ENCODE peak calls at places on chromosomes 11 and 22, in five cellular contexts. Q, M, X, V and L are unnamed samples.

GRCh38 chr22:49807780-49808708 is 19.6 kb downstream of the BRD1 start:
- DNase-seq in Q (no peak), M (peak; percentile 49), X (no peak), V (no peak), L (no peak)

GRCh38 chr11:13120691-13121090 is 111.6 kb downstream of the RASSF10 start:
- DNase-seq in Q (peak; percentile 48), M (no peak), X (peak; percentile 92), V (peak; percentile 82), L (no peak)

GRCh38 chr11:71499546-71499945 is 27.5 kb upstream of the KRTAP5-7 start:
- DNase-seq in Q (no peak), M (no peak), X (no peak), V (no peak), L (no peak)

GRCh38 chr11:77202941-77203900 is 75.2 kb downstream of the MYO7A start:
- DNase-seq in Q (no peak), M (no peak), X (no peak), V (no peak), L (no peak)

GRCh38 chr22:45053094-45053493 is 43.3 kb upstream of the PHF21B start:
- DNase-seq in Q (no peak), M (no peak), X (no peak), V (no peak), L (no peak)

GRCh38 chr11:134716582-134716981 is 304.5 kb upstream of the B3GAT1 start:
- DNase-seq in Q (no peak), M (no peak), X (no peak), V (no peak), L (no peak)

GRCh38 chr22:24413726-24414385 is 13.5 kb upstream of the ADORA2A start:
- DNase-seq in Q (no peak), M (no peak), X (no peak), V (no peak), L (no peak)

GRCh38 chr11:93487032-93487483 is 56.1 kb downstream of the SMCO4 start:
- DNase-seq in Q (peak; percentile 13), M (no peak), X (no peak), V (no peak), L (no peak)

GRCh38 chr11:2940930-2941821 is 12.0 kb upstream of the PHLDA2 start:
- DNase-seq in Q (no peak), M (no peak), X (no peak), V (no peak), L (no peak)

GRCh38 chr22:20423636-20424511 is 13.8 kb downstream of the SCARF2 start:
- DNase-seq in Q (no peak), M (no peak), X (no peak), V (no peak), L (no peak)

DNA sequence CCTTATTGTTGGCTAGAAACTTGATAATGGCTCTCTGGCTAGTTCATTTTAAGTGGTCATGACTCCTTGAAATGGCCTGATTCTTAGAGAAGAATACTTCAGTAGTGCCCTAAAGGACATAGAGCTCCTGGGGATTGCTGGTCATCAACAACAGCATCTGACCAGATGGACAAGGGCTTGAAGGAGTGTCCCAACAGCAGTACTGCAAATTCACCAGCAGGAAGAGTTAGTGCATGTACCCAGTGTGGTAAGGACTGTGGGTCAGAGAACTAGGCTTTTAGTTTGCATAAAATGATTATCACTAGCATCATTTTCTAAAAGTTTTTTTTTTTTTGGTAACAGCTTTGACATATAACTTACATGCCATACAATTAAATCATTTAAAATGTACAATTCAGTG is 39.5 kb upstream of the CUL5 start:
- DNase-seq in Q (no peak), M (no peak), X (no peak), V (peak; percentile 3), L (no peak)
- TF ChIP-seq CTCF in Q (no peak), M (no peak), X (peak; percentile 22), V (no peak), L (no peak)

DNA sequence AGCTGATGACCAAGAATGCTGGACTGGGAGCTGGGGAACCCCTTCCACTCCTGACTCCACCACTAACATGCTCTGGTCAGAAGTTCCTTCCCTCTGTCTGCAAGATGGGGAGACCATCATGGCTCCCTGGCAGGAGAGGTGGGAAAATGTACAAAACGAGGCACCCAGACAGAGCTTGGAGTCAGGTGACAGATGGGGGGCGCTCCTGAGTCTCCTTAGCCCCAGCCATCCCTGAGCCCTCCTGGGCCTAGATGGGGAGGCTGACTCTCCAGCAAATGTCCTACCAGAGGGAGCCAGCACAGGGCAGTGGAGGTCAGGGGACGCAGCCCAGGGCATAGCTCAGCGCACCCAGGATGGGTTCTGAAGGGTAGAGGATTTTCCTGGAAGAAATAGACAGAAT is 20.0 kb downstream of the KCNJ4 start:
- DNase-seq in Q (no peak), M (no peak), X (no peak), V (no peak), L (no peak)
- TF ChIP-seq CTCF in Q (no peak), M (no peak), X (no peak), V (no peak), L (no peak)

DNA sequence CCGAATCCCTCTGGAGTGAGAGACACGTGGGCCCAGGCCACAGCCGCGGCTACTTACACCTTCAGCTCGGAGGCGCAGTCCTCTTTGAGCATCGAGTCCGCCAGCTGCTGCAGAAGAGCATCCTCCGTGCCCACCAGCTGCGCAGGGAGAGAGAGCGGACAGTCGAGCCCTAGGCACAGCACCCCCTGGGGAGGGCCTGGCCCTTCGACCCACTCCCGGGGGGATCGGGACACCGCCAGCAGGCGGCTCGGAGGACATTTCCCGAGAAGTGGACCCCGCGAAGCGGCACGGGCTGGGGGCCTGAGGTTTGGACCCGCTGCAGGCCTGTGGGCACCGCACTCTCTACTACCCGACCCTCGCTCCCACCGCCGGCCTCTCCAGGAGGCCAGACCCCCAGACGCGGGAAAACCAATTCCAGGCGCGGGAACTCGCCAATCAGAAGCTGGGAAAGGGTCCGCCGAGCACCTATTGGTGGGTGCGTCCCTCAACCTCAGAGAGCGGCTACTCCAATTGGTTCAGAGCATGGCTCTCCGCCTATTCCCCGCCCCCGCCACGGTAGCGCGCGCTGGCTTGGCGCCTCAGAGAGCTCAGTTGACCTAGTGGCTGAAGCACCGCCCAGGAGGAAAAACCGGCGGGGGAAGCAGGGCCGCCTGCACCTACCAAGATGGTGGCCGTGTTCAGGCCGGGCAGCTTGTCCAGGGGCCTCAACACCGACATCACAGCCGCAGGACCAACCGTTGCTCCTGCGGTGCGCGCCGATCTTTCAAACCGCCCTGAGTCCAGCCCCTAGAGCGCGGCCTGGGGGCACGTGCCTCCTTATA is at the start of gene CENPM:
- DNase-seq in Q (peak; percentile 88), M (peak; percentile 79), X (peak; percentile 96), V (peak; percentile 91), L (peak; percentile 77)
- TF ChIP-seq CTCF in Q (peak; percentile 45), M (peak; percentile 9), X (peak; percentile 27), V (peak; percentile 11), L (no peak)

GRCh38 chr22:27029584-27030130 is 372.3 kb downstream of the MIAT start:
- DNase-seq in Q (no peak), M (no peak), X (no peak), V (no peak), L (no peak)

GRCh38 chr22:27028093-27028492 is 370.7 kb downstream of the MIAT start:
- DNase-seq in Q (no peak), M (no peak), X (no peak), V (no peak), L (no peak)

GRCh38 chr22:27032121-27032761 is 374.9 kb downstream of the MIAT start:
- DNase-seq in Q (no peak), M (no peak), X (no peak), V (no peak), L (no peak)
- TF ChIP-seq CTCF in Q (peak; percentile 33), M (no peak), X (no peak), V (peak; percentile 13), L (no peak)

GRCh38 chr11:26753738-26754504 is 32.1 kb upstream of the SLC5A12 start:
- DNase-seq in Q (peak; percentile 81), M (no peak), X (peak; percentile 71), V (peak; percentile 84), L (no peak)
- TF ChIP-seq CTCF in Q (peak; percentile 86), M (no peak), X (peak; percentile 80), V (peak; percentile 90), L (no peak)

DNA sequence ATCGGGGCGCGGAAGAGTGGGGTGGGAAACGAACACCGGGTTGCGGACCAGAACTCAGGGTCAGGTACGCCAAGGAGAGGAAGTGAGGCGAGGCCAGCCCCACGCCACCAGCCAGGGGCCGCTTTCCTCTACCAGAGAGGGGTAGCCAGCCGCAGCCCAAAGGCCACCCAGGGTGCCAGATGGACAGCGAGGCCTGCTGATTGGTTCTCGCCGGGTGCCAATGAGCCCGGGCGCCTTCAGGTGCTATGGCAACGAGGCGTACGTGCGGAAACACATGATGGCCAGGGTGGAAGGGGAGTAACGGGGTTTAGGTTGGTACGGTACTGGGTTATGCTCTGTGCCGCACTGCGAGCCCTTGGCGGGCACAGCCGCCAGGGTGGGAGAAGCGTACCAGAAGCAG is 128.9 kb downstream of the SERGEF start:
- DNase-seq in Q (no peak), M (no peak), X (no peak), V (no peak), L (no peak)
- TF ChIP-seq CTCF in Q (no peak), M (no peak), X (no peak), V (no peak), L (no peak)

GRCh38 chr11:6297831-6298230 is 22.5 kb downstream of the CAVIN3 start:
- DNase-seq in Q (no peak), M (no peak), X (no peak), V (peak; percentile 14), L (no peak)
- TF ChIP-seq CTCF in Q (peak; percentile 61), M (no peak), X (peak; percentile 36), V (peak; percentile 58), L (no peak)

DNA sequence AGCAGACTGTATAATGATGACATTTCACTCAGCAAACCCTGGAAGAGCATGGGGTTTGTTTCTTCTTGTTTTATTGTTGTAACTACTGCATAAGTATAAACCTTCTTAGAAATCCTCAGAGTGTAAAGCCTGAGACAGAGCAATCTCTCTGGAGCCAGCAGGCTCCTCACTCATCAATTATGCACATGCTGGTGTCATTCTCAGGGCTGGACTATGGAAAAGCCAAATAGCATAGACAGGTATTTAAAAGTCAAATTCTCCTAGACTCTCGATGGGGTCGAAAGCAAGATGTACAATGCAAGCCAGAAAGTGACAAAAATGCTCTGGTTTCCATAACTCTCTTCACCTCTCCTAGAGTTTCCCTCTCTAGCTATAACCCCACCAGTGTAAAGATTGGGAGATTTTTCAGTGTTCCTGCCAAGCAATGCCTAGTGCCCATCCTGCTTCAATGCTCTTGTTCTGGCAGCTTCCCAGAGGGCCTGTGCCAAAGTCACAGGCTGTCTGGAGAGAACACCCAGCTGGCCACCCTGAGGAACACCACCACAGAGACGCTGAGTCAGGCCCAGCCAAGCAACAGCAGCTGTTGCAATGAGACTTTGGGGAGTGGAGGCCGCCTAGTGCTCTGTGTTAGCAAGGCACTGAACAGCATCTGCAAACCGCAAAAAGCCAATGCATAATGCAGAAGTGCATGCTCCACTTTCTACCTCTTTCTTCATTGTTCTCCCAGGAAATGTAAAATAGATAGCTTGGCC is 167.9 kb downstream of the NXPE2 start:
- DNase-seq in Q (no peak), M (no peak), X (no peak), V (no peak), L (no peak)
- TF ChIP-seq CTCF in Q (no peak), M (no peak), X (no peak), V (no peak), L (no peak)

GRCh38 chr11:111735262-111736116 is 30.7 kb downstream of the PPP2R1B start:
- DNase-seq in Q (peak; percentile 98), M (no peak), X (peak; percentile 96), V (peak; percentile 100), L (peak; percentile 70)
- TF ChIP-seq CTCF in Q (peak; percentile 16), M (no peak), X (no peak), V (no peak), L (no peak)